ENCODE peak calls at places on chromosomes 7 and 10, in ten cellular contexts. W is MM.1S; K is left lung; A is AG10803; C is AG09309; X is IMR-90; G is CD8-positive, alpha-beta T cell; E is neural progenitor cell; M is gastrocnemius medialis; B is HL-60. P is an unnamed sample.

GRCh38 chr10:50452603-50453002 is 171.2 kb downstream of the SGMS1 start:
- DNase-seq in W (no peak), A (no peak), C (no peak), K (no peak), M (no peak), B (no peak), G (no peak), E (no peak), X (no peak), P (no peak)

GRCh38 chr10:97100657-97101056 is 85.1 kb downstream of the SLIT1 start:
- DNase-seq in C (no peak), W (no peak), A (no peak), B (no peak), E (no peak), X (no peak), K (no peak), G (no peak), M (no peak), P (no peak)

GRCh38 chr10:3525832-3526449 is 259.1 kb downstream of the KLF6 start:
- DNase-seq in B (no peak), E (no peak), X (peak), M (peak), A (peak), W (no peak), K (no peak), G (no peak), C (peak), P (peak)

GRCh38 chr10:118543714-118544400 is 51.6 kb downstream of the PRLHR start:
- DNase-seq in X (peak), M (no peak), A (peak), G (peak), K (no peak), E (peak), C (no peak), W (peak), B (peak), P (peak)

GRCh38 chr10:46006219-46006618 is 24.2 kb downstream of the NCOA4 start:
- DNase-seq in A (peak), K (no peak), M (no peak), E (no peak), W (no peak), X (peak), G (no peak), B (no peak), C (peak), P (peak)

GRCh38 chr7:76397409-76398183 is 11.9 kb downstream of the SSC4D start:
- DNase-seq in E (peak), C (no peak), G (peak), A (peak), X (peak), W (peak), M (peak), K (peak), B (peak), P (peak)

GRCh38 chr7:79400221-79400620 is 53.2 kb downstream of the MAGI2 start:
- DNase-seq in G (no peak), K (no peak), M (no peak), X (no peak), B (no peak), C (no peak), A (no peak), W (no peak), E (no peak), P (no peak)

GRCh38 chr7:92934096-92934495 is 97.7 kb upstream of the CDK6 start:
- DNase-seq in C (no peak), E (no peak), W (no peak), A (no peak), B (no peak), K (no peak), M (no peak), G (no peak), X (no peak), P (no peak)

GRCh38 chr10:77801474-77802238 is 124.9 kb downstream of the DLG5 start:
- DNase-seq in B (no peak), G (peak), E (no peak), X (peak), W (peak), A (peak), C (no peak), M (no peak), K (no peak), P (peak)

GRCh38 chr10:69377191-69377590 is 39.5 kb downstream of the TACR2 start:
- DNase-seq in G (no peak), M (no peak), X (no peak), B (no peak), C (no peak), K (no peak), A (no peak), E (no peak), W (no peak), P (no peak)

GRCh38 chr7:116455499-116455898 is 44.0 kb upstream of the CAV2 start:
- DNase-seq in X (no peak), B (no peak), C (no peak), A (no peak), G (no peak), K (no peak), W (no peak), E (no peak), M (no peak), P (peak)
- TF ChIP-seq CTCF in X (no peak), B (no peak), C (no peak), A (no peak), G (no peak), K (no peak), W (no peak), E (no peak), M (no peak), P (no peak)

GRCh38 chr10:24462340-24462739 is 253.4 kb downstream of the KIAA1217 start:
- DNase-seq in X (no peak), B (no peak), G (no peak), A (no peak), W (no peak), M (no peak), K (no peak), C (no peak), E (no peak), P (no peak)

GRCh38 chr10:24465124-24465874 is 256.4 kb downstream of the KIAA1217 start:
- DNase-seq in X (peak), C (peak), G (no peak), M (no peak), B (no peak), K (no peak), A (peak), W (no peak), E (no peak), P (peak)

GRCh38 chr10:24463683-24464426 is 254.9 kb downstream of the KIAA1217 start:
- DNase-seq in K (no peak), X (peak), A (peak), E (no peak), M (peak), G (no peak), C (peak), B (no peak), W (peak), P (peak)

GRCh38 chr10:24465899-24466615 is 257.1 kb downstream of the KIAA1217 start:
- DNase-seq in X (peak), A (peak), E (no peak), W (peak), G (no peak), C (peak), M (peak), B (no peak), K (no peak), P (peak)

GRCh38 chr10:24462889-24463552 is 254.1 kb downstream of the KIAA1217 start:
- DNase-seq in W (no peak), K (no peak), E (no peak), M (no peak), X (no peak), G (no peak), A (no peak), B (no peak), C (no peak), P (no peak)
- H3K4me3 ChIP-seq in W (no peak), K (no peak), E (no peak), M (no peak), X (no peak), G (no peak), A (no peak), B (no peak), C (no peak), P (no peak)

DNA sequence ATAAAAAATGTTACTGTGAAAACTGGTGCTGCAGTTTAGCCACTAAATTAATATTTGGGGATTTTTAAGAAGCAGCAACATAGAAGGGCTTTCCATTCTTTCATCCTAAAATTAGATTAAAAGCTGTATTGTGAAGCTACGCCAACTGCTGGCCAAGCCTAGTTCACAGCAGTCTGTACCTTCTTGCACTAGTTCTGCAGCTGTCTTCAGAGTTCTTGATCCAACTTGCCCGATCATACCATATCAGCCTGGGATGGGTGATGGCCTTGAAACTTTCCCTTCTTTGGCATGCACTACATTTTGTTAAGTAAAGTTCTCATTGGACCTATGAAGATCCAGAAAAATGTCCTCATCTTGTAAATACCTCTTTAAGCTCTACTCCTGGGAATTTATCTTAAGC is 20.3 kb upstream of the PANK1 start:
- DNase-seq in X (no peak), C (no peak), E (no peak), W (no peak), M (no peak), A (no peak), B (no peak), K (no peak), G (no peak), P (no peak)
- TF ChIP-seq CTCF in X (no peak), C (no peak), E (no peak), W (no peak), M (no peak), A (no peak), B (no peak), K (no peak), G (no peak), P (no peak)

DNA sequence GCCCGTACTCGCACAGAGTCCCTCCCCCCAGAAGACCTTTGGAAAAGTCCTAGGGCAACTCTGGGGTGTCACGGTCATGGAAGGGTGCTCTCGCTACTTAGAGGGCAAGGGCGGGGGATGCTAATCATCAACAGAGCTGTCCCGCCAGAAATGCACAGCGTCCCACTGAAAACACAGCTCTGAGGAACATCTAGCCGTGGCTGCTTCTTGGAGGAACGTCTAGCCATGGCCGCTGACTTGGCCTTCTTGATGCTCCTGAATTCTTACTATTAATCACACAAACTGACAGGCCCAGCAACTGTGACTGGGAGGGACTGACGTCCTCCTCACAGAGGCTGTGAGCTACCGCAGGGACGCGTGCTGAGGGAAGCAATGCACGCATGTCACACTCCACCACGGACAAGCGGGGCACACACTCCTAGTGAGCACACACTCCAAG is 1.7 kb downstream of the TUBGCP2 start:
- DNase-seq in M (no peak), K (peak), E (no peak), A (no peak), G (no peak), X (no peak), C (no peak), W (no peak), B (no peak), P (no peak)
- H3K4me3 ChIP-seq in M (peak), K (no peak), E (peak), A (peak), G (peak), X (no peak), C (no peak), W (no peak), B (no peak), P (no peak)

GRCh38 chr10:128630787-128631252 is 504.6 kb upstream of the MKI67 start:
- DNase-seq in M (no peak), X (no peak), E (no peak), C (no peak), K (no peak), B (no peak), A (peak), W (no peak), G (no peak), P (peak)

GRCh38 chr10:128629111-128630096 is 503.2 kb upstream of the MKI67 start:
- DNase-seq in B (no peak), A (peak), E (no peak), K (peak), W (no peak), C (no peak), M (no peak), X (no peak), G (no peak), P (peak)

GRCh38 chr10:128633864-128634541 is 507.8 kb upstream of the MKI67 start:
- DNase-seq in X (no peak), C (no peak), A (no peak), B (no peak), M (no peak), E (peak), K (no peak), W (no peak), G (no peak), P (peak)

GRCh38 chr10:128632694-128633093 is 506.5 kb upstream of the MKI67 start:
- DNase-seq in X (no peak), E (no peak), W (no peak), M (no peak), A (no peak), C (no peak), G (no peak), B (no peak), K (no peak), P (no peak)

DNA sequence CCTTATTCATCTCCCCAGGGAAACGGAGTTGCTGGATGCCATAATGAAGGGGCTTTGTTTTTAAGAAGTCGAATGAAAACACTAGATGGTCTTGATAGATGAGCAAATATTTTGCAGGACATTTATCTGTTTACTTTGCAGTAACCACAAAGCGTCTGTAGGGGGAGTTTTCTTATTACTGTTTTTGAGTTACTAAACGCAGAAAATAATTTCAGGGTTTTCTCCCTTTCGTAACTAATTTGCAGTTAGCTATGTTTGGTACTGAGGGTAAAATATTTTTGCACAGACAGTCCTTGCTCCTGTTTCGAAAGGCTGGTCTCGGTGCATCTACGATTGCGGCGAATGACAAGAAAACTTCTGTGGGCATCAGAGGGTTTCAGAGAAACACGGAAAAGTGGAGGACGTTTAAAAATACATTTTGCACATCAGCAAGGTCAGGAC is 505.6 kb upstream of the MKI67 start:
- DNase-seq in B (no peak), G (no peak), C (no peak), K (no peak), W (peak), A (peak), X (no peak), E (peak), M (no peak), P (peak)
- TF ChIP-seq CTCF in B (peak), G (no peak), C (no peak), K (peak), W (peak), A (peak), X (peak), E (peak), M (no peak), P (peak)

GRCh38 chr7:145088111-145088745 is 252.4 kb upstream of the TPK1 start:
- DNase-seq in G (no peak), B (no peak), M (no peak), W (no peak), X (no peak), C (no peak), A (no peak), K (no peak), E (no peak), P (peak)

GRCh38 chr7:145092766-145093165 is 256.9 kb upstream of the TPK1 start:
- DNase-seq in A (no peak), W (no peak), X (no peak), C (no peak), M (no peak), B (no peak), K (no peak), E (no peak), G (no peak), P (no peak)
- H3K4me3 ChIP-seq in A (no peak), W (no peak), X (no peak), C (no peak), M (no peak), B (no peak), K (no peak), E (no peak), G (no peak), P (no peak)

P was measured in cardiac fibroblast.